ENCODE peak calls at places on chromosomes 4 and X, in ten cellular contexts. R is T-helper 9 cell; S is PC-3; T is hippocampal formation; C is GM23248; L is effector CD4-positive, alpha-beta T cell; E is naive thymus-derived CD8-positive, alpha-beta T cell; A is RWPE1; I is activated naive CD8-positive, alpha-beta T cell treated with anti-CD3 and anti-CD28 coated beads, Interleukin-2, amount 50 U/mL, for 24 hours; P is activated T-cell treated with anti-CD3 and anti-CD28 coated beads, Interleukin-2, amount 50 U/mL, for 72 hours. D is an unnamed sample.

GRCh38 chr4:55865228-55865806 is 11.9 kb downstream of the EXOC1 start:
- DNase-seq in R (no peak), S (peak), T (no peak), C (peak), L (no peak), E (no peak), A (peak), I (no peak), P (no peak), D (peak)

GRCh38 chr4:151459380-151459779 is 50.4 kb downstream of the FHIP1A start:
- DNase-seq in R (no peak), S (peak), T (no peak), C (no peak), L (no peak), E (no peak), A (no peak), I (no peak), P (no peak), D (no peak)

GRCh38 chr4:1748465-1748995 is 27.2 kb downstream of the TACC3 start:
- DNase-seq in R (peak), S (peak), T (no peak), C (peak), L (peak), E (peak), A (peak), I (peak), P (peak), D (peak)

GRCh38 chr4:24978291-24979072 is 52.3 kb downstream of the LGI2 start:
- DNase-seq in R (no peak), S (no peak), T (no peak), C (peak), L (no peak), E (no peak), A (no peak), I (no peak), P (no peak), D (no peak)

GRCh38 chr4:75831856-75832405 is 70.3 kb downstream of the PPEF2 start:
- DNase-seq in R (no peak), S (no peak), T (no peak), C (no peak), L (no peak), E (no peak), A (no peak), I (no peak), P (no peak), D (no peak)

GRCh38 chr4:4430492-4431195 is 43.7 kb downstream of the NSG1 start:
- DNase-seq in R (peak), S (peak), T (no peak), C (peak), L (no peak), E (peak), A (peak), I (peak), P (peak), D (peak)

GRCh38 chrX:103248553-103248952 is 6.4 kb downstream of the TCEAL8 start:
- DNase-seq in R (no peak), S (peak), T (peak), C (peak), L (no peak), E (no peak), A (no peak), I (no peak), P (no peak), D (no peak)

GRCh38 chr4:48681856-48682255 is 98.2 kb downstream of the FRYL start:
- DNase-seq in R (no peak), S (peak), T (no peak), C (peak), L (no peak), E (peak), A (peak), I (no peak), P (peak), D (no peak)

D was measured in trophoblast cell.